ENCODE peak calls at places on chromosomes 2 and 18, in ten cellular contexts. One of them, this sample, is unnamed.

GRCh38 chr2:120939595-120940318 is 204.1 kb downstream of the GLI2 start:
- DNase-seq in SK-N-SH: no peak
- DNase-seq in HepG2: no peak
- DNase-seq in A549: peak; percentile 94
- DNase-seq in ovary: no peak
- DNase-seq in suprapubic skin: no peak
- DNase-seq in tibial nerve: no peak
- DNase-seq in sigmoid colon: no peak
- DNase-seq in stomach: no peak
- DNase-seq in GM12878: no peak
- DNase-seq in this sample: no peak

GRCh38 chr2:31957748-31958717 is 52.8 kb downstream of the MEMO1 start:
- DNase-seq in SK-N-SH: no peak
- DNase-seq in ovary: no peak
- DNase-seq in sigmoid colon: no peak
- DNase-seq in stomach: no peak
- DNase-seq in suprapubic skin: no peak
- DNase-seq in tibial nerve: no peak
- DNase-seq in A549: no peak
- DNase-seq in HepG2: no peak
- DNase-seq in GM12878: no peak
- DNase-seq in this sample: no peak

GRCh38 chr2:210112871-210113270 is 58.3 kb downstream of the KANSL1L start:
- DNase-seq in tibial nerve: no peak
- DNase-seq in stomach: no peak
- DNase-seq in A549: no peak
- DNase-seq in SK-N-SH: no peak
- DNase-seq in HepG2: peak; percentile 53
- DNase-seq in suprapubic skin: no peak
- DNase-seq in ovary: no peak
- DNase-seq in GM12878: no peak
- DNase-seq in sigmoid colon: no peak
- DNase-seq in this sample: no peak

GRCh38 chr2:104434363-104434792 is 419.5 kb upstream of the POU3F3 start:
- DNase-seq in GM12878: peak; percentile 7
- DNase-seq in ovary: no peak
- DNase-seq in HepG2: no peak
- DNase-seq in SK-N-SH: peak; percentile 54
- DNase-seq in A549: no peak
- DNase-seq in stomach: peak; percentile 66
- DNase-seq in suprapubic skin: no peak
- DNase-seq in sigmoid colon: no peak
- DNase-seq in tibial nerve: no peak
- DNase-seq in this sample: no peak

GRCh38 chr2:180698668-180699067 is 281.7 kb upstream of the UBE2E3 start:
- DNase-seq in stomach: no peak
- DNase-seq in SK-N-SH: no peak
- DNase-seq in A549: no peak
- DNase-seq in GM12878: no peak
- DNase-seq in ovary: no peak
- DNase-seq in HepG2: no peak
- DNase-seq in sigmoid colon: no peak
- DNase-seq in tibial nerve: no peak
- DNase-seq in suprapubic skin: no peak
- DNase-seq in this sample: no peak

GRCh38 chr2:158970522-158970855 is 2.0 kb downstream of the TANC1 start:
- DNase-seq in suprapubic skin: no peak
- DNase-seq in HepG2: no peak
- DNase-seq in GM12878: no peak
- DNase-seq in SK-N-SH: no peak
- DNase-seq in A549: no peak
- DNase-seq in stomach: no peak
- DNase-seq in ovary: no peak
- DNase-seq in tibial nerve: no peak
- DNase-seq in sigmoid colon: no peak
- DNase-seq in this sample: no peak

GRCh38 chr2:20091305-20091991 is 40.0 kb upstream of the LAPTM4A start:
- DNase-seq in GM12878: no peak
- DNase-seq in A549: peak; percentile 39
- DNase-seq in HepG2: no peak
- DNase-seq in sigmoid colon: peak; percentile 94
- DNase-seq in suprapubic skin: no peak
- DNase-seq in stomach: no peak
- DNase-seq in ovary: peak; percentile 62
- DNase-seq in tibial nerve: peak; percentile 57
- DNase-seq in SK-N-SH: no peak
- DNase-seq in this sample: no peak

GRCh38 chr18:78789850-78790249 is 189.8 kb upstream of the SALL3 start:
- DNase-seq in A549: no peak
- DNase-seq in HepG2: no peak
- DNase-seq in tibial nerve: no peak
- DNase-seq in sigmoid colon: peak; percentile 45
- DNase-seq in GM12878: no peak
- DNase-seq in stomach: no peak
- DNase-seq in ovary: no peak
- DNase-seq in SK-N-SH: no peak
- DNase-seq in suprapubic skin: no peak
- DNase-seq in this sample: no peak

GRCh38 chr2:129849559-129850160 is 129.8 kb upstream of the RAB6C start:
- DNase-seq in suprapubic skin: no peak
- DNase-seq in ovary: no peak
- DNase-seq in stomach: no peak
- DNase-seq in tibial nerve: no peak
- DNase-seq in SK-N-SH: peak; percentile 60
- DNase-seq in A549: peak; percentile 76
- DNase-seq in GM12878: peak; percentile 40
- DNase-seq in HepG2: peak; percentile 69
- DNase-seq in sigmoid colon: no peak
- DNase-seq in this sample: no peak

GRCh38 chr2:24893934-24894333 is 26.1 kb downstream of the ADCY3 start:
- DNase-seq in HepG2: no peak
- DNase-seq in GM12878: no peak
- DNase-seq in A549: no peak
- DNase-seq in SK-N-SH: no peak
- DNase-seq in sigmoid colon: no peak
- DNase-seq in suprapubic skin: no peak
- DNase-seq in ovary: no peak
- DNase-seq in stomach: no peak
- DNase-seq in tibial nerve: no peak
- DNase-seq in this sample: no peak

GRCh38 chr2:225041210-225041870 is 928 bp downstream of the DOCK10 start:
- DNase-seq in sigmoid colon: no peak
- DNase-seq in SK-N-SH: peak; percentile 44
- DNase-seq in tibial nerve: no peak
- DNase-seq in suprapubic skin: no peak
- DNase-seq in GM12878: peak; percentile 84
- DNase-seq in A549: peak; percentile 55
- DNase-seq in stomach: peak; percentile 33
- DNase-seq in HepG2: no peak
- DNase-seq in ovary: no peak
- DNase-seq in this sample: no peak

GRCh38 chr18:9612215-9612830 is 2.0 kb downstream of the PPP4R1 start:
- DNase-seq in suprapubic skin: no peak
- DNase-seq in GM12878: no peak
- DNase-seq in stomach: peak; percentile 44
- DNase-seq in SK-N-SH: peak; percentile 66
- DNase-seq in HepG2: peak; percentile 66
- DNase-seq in sigmoid colon: no peak
- DNase-seq in A549: peak; percentile 74
- DNase-seq in ovary: no peak
- DNase-seq in tibial nerve: no peak
- DNase-seq in this sample: no peak

GRCh38 chr2:99205491-99205890 is 24.5 kb downstream of the MRPL30 start:
- DNase-seq in GM12878: no peak
- DNase-seq in A549: peak; percentile 15
- DNase-seq in HepG2: no peak
- DNase-seq in ovary: no peak
- DNase-seq in sigmoid colon: no peak
- DNase-seq in SK-N-SH: no peak
- DNase-seq in stomach: no peak
- DNase-seq in tibial nerve: no peak
- DNase-seq in suprapubic skin: no peak
- DNase-seq in this sample: no peak

GRCh38 chr2:6526093-6526824 is 339.4 kb downstream of the CMPK2 start:
- DNase-seq in A549: no peak
- DNase-seq in ovary: no peak
- DNase-seq in stomach: peak; percentile 27
- DNase-seq in HepG2: peak; percentile 23
- DNase-seq in tibial nerve: no peak
- DNase-seq in sigmoid colon: no peak
- DNase-seq in SK-N-SH: peak; percentile 57
- DNase-seq in GM12878: peak; percentile 9
- DNase-seq in suprapubic skin: no peak
- DNase-seq in this sample: no peak

GRCh38 chr2:19409001-19409400 is 50.6 kb upstream of the OSR1 start:
- DNase-seq in suprapubic skin: no peak
- DNase-seq in GM12878: no peak
- DNase-seq in stomach: no peak
- DNase-seq in ovary: no peak
- DNase-seq in tibial nerve: no peak
- DNase-seq in SK-N-SH: no peak
- DNase-seq in sigmoid colon: no peak
- DNase-seq in HepG2: no peak
- DNase-seq in A549: no peak
- DNase-seq in this sample: no peak

GRCh38 chr18:58505181-58505580 is 123.7 kb downstream of the ALPK2 start:
- DNase-seq in ovary: no peak
- DNase-seq in suprapubic skin: no peak
- DNase-seq in HepG2: no peak
- DNase-seq in sigmoid colon: no peak
- DNase-seq in stomach: no peak
- DNase-seq in tibial nerve: no peak
- DNase-seq in A549: no peak
- DNase-seq in SK-N-SH: no peak
- DNase-seq in GM12878: no peak
- DNase-seq in this sample: no peak
- TF ChIP-seq EP300 in ovary: no peak
- TF ChIP-seq EP300 in suprapubic skin: no peak
- TF ChIP-seq EP300 in HepG2: no peak
- TF ChIP-seq EP300 in sigmoid colon: no peak
- TF ChIP-seq EP300 in stomach: no peak
- TF ChIP-seq EP300 in tibial nerve: no peak
- TF ChIP-seq EP300 in A549: no peak
- TF ChIP-seq EP300 in SK-N-SH: no peak
- TF ChIP-seq EP300 in GM12878: no peak
- TF ChIP-seq EP300 in this sample: no peak

GRCh38 chr2:68435605-68436004 is 31.5 kb downstream of the FBXO48 start:
- DNase-seq in HepG2: no peak
- DNase-seq in stomach: no peak
- DNase-seq in GM12878: no peak
- DNase-seq in SK-N-SH: no peak
- DNase-seq in A549: no peak
- DNase-seq in sigmoid colon: no peak
- DNase-seq in tibial nerve: no peak
- DNase-seq in ovary: no peak
- DNase-seq in suprapubic skin: no peak
- DNase-seq in this sample: no peak
- TF ChIP-seq EP300 in HepG2: no peak
- TF ChIP-seq EP300 in stomach: no peak
- TF ChIP-seq EP300 in GM12878: no peak
- TF ChIP-seq EP300 in SK-N-SH: no peak
- TF ChIP-seq EP300 in A549: no peak
- TF ChIP-seq EP300 in sigmoid colon: no peak
- TF ChIP-seq EP300 in tibial nerve: no peak
- TF ChIP-seq EP300 in ovary: no peak
- TF ChIP-seq EP300 in suprapubic skin: no peak
- TF ChIP-seq EP300 in this sample: no peak

DNA sequence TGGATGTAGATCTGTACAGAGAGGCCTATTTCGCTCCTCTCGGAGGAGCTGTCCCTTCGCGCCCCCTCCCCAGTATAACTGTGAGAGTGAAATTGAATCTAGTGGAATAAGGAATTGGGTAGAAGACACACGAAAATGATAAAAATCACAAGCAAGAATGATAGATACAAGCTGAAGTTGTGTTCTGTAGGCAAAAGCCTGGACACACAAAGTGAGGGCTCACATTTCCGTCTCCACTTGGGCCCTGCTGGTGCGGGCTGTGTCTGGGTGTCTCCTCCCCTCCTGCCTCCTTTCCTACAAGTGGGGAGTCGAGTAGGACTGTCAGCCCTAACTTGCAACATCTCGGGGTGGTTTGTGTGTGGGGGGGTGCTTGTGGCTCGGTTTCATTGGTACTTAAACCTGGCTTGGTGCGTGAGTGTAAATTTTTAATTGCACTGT is 457 bp upstream of the SP9 start:
- DNase-seq in stomach: no peak
- DNase-seq in tibial nerve: no peak
- DNase-seq in HepG2: no peak
- DNase-seq in SK-N-SH: no peak
- DNase-seq in A549: peak; percentile 47
- DNase-seq in sigmoid colon: no peak
- DNase-seq in suprapubic skin: no peak
- DNase-seq in ovary: no peak
- DNase-seq in GM12878: no peak
- DNase-seq in this sample: no peak
- TF ChIP-seq EP300 in stomach: no peak
- TF ChIP-seq EP300 in tibial nerve: no peak
- TF ChIP-seq EP300 in HepG2: no peak
- TF ChIP-seq EP300 in SK-N-SH: no peak
- TF ChIP-seq EP300 in A549: no peak
- TF ChIP-seq EP300 in sigmoid colon: no peak
- TF ChIP-seq EP300 in suprapubic skin: no peak
- TF ChIP-seq EP300 in ovary: no peak
- TF ChIP-seq EP300 in GM12878: no peak
- TF ChIP-seq EP300 in this sample: no peak

GRCh38 chr2:200279857-200280256 is 26.6 kb upstream of the SPATS2L start:
- DNase-seq in suprapubic skin: no peak
- DNase-seq in sigmoid colon: no peak
- DNase-seq in HepG2: no peak
- DNase-seq in stomach: no peak
- DNase-seq in tibial nerve: no peak
- DNase-seq in GM12878: no peak
- DNase-seq in SK-N-SH: no peak
- DNase-seq in A549: no peak
- DNase-seq in ovary: no peak
- DNase-seq in this sample: no peak

GRCh38 chr2:200276472-200276871 is 30.0 kb upstream of the SPATS2L start:
- DNase-seq in A549: no peak
- DNase-seq in HepG2: no peak
- DNase-seq in suprapubic skin: no peak
- DNase-seq in stomach: no peak
- DNase-seq in SK-N-SH: no peak
- DNase-seq in sigmoid colon: no peak
- DNase-seq in ovary: no peak
- DNase-seq in GM12878: no peak
- DNase-seq in tibial nerve: no peak
- DNase-seq in this sample: peak; percentile 14

GRCh38 chr2:200275281-200276103 is 31.0 kb upstream of the SPATS2L start:
- DNase-seq in sigmoid colon: no peak
- DNase-seq in suprapubic skin: no peak
- DNase-seq in GM12878: no peak
- DNase-seq in A549: no peak
- DNase-seq in ovary: no peak
- DNase-seq in SK-N-SH: no peak
- DNase-seq in tibial nerve: no peak
- DNase-seq in stomach: no peak
- DNase-seq in HepG2: no peak
- DNase-seq in this sample: peak; percentile 10

GRCh38 chr2:200274116-200275075 is 32.1 kb upstream of the SPATS2L start:
- DNase-seq in sigmoid colon: no peak
- DNase-seq in suprapubic skin: no peak
- DNase-seq in GM12878: peak; percentile 8
- DNase-seq in ovary: no peak
- DNase-seq in tibial nerve: no peak
- DNase-seq in HepG2: peak; percentile 81
- DNase-seq in stomach: no peak
- DNase-seq in A549: no peak
- DNase-seq in SK-N-SH: no peak
- DNase-seq in this sample: peak; percentile 53

GRCh38 chr2:200278694-200279316 is 27.7 kb upstream of the SPATS2L start:
- DNase-seq in stomach: no peak
- DNase-seq in GM12878: no peak
- DNase-seq in tibial nerve: no peak
- DNase-seq in ovary: no peak
- DNase-seq in SK-N-SH: no peak
- DNase-seq in A549: no peak
- DNase-seq in sigmoid colon: no peak
- DNase-seq in suprapubic skin: no peak
- DNase-seq in HepG2: no peak
- DNase-seq in this sample: no peak
- TF ChIP-seq EP300 in stomach: no peak
- TF ChIP-seq EP300 in GM12878: no peak
- TF ChIP-seq EP300 in tibial nerve: no peak
- TF ChIP-seq EP300 in ovary: no peak
- TF ChIP-seq EP300 in SK-N-SH: no peak
- TF ChIP-seq EP300 in A549: no peak
- TF ChIP-seq EP300 in sigmoid colon: no peak
- TF ChIP-seq EP300 in suprapubic skin: no peak
- TF ChIP-seq EP300 in HepG2: no peak
- TF ChIP-seq EP300 in this sample: no peak